ENCODE peak calls at places on chromosomes 13 and 19, in four cellular contexts. K is A549, Z is K562, I is endothelial cell of umbilical vein. D is an unnamed sample.
A peak's percentile ranks its signal among the peaks of the same experiment; 100 is the strongest.

GRCh38 chr13:110712081-110712848 is 1.2 kb upstream of the ING1 start:
- DNase-seq in K (peak; percentile 79), Z (peak; percentile 81), I (peak; percentile 82), D (peak; percentile 93)

GRCh38 chr13:66348745-66349720 is 881.1 kb downstream of the PCDH9 start:
- DNase-seq in K (peak; percentile 49), Z (no peak), I (peak; percentile 7), D (no peak)

GRCh38 chr13:101916108-101916757 is 463.8 kb downstream of the ITGBL1 start:
- DNase-seq in K (peak; percentile 37), Z (no peak), I (no peak), D (no peak)

GRCh38 chr19:7995756-7996155 is 9.7 kb downstream of the ELAVL1 start:
- DNase-seq in K (no peak), Z (no peak), I (no peak), D (no peak)

GRCh38 chr19:16066611-16067104 is 9.6 kb upstream of the TPM4 start:
- DNase-seq in K (peak; percentile 79), Z (peak; percentile 63), I (peak; percentile 86), D (peak; percentile 82)

GRCh38 chr19:12065100-12065538 is 588 bp downstream of the ZNF844 start:
- DNase-seq in K (no peak), Z (no peak), I (no peak), D (peak; percentile 26)

GRCh38 chr19:38958301-38958700 is 17.2 kb downstream of the FBXO17 start:
- DNase-seq in K (no peak), Z (no peak), I (no peak), D (no peak)

GRCh38 chr13:21674271-21675009 is 3.6 kb downstream of the FGF9 start:
- DNase-seq in K (no peak), Z (peak; percentile 29), I (no peak), D (peak; percentile 45)

GRCh38 chr13:34116651-34117050 is 298.7 kb downstream of the RFC3 start:
- DNase-seq in K (no peak), Z (no peak), I (no peak), D (no peak)

GRCh38 chr19:56823956-56824355 is 16.6 kb downstream of the PEG3 start:
- DNase-seq in K (no peak), Z (no peak), I (no peak), D (no peak)

GRCh38 chr19:2385053-2385721 is 25.1 kb downstream of the TMPRSS9 start:
- DNase-seq in K (peak; percentile 84), Z (peak; percentile 95), I (peak; percentile 18), D (peak; percentile 61)

GRCh38 chr13:112849500-112849899 is 119.5 kb upstream of the MCF2L start:
- DNase-seq in K (no peak), Z (no peak), I (peak; percentile 37), D (no peak)

GRCh38 chr19:46386151-46386550 is 27.2 kb downstream of the CCDC8 start:
- DNase-seq in K (no peak), Z (no peak), I (no peak), D (peak; percentile 4)

GRCh38 chr13:112330479-112331407 is 45.4 kb upstream of the SPACA7 start:
- DNase-seq in K (no peak), Z (no peak), I (no peak), D (no peak)

GRCh38 chr19:50300814-50301606 is 28.2 kb downstream of the KCNC3 start:
- DNase-seq in K (peak; percentile 81), Z (no peak), I (peak; percentile 91), D (peak; percentile 48)

GRCh38 chr13:30367296-30367695 is 55.0 kb upstream of the UBE2L5 start:
- DNase-seq in K (no peak), Z (no peak), I (no peak), D (no peak)

GRCh38 chr13:107374038-107374437 is 806.1 kb upstream of the ARGLU1 start:
- DNase-seq in K (no peak), Z (no peak), I (no peak), D (no peak)

GRCh38 chr19:38375748-38376147 is 1.4 kb downstream of the PSMD8 start:
- DNase-seq in K (no peak), Z (no peak), I (no peak), D (no peak)

GRCh38 chr13:30526612-30527217 is 61.0 kb upstream of the HMGB1 start:
- DNase-seq in K (no peak), Z (no peak), I (no peak), D (no peak)

GRCh38 chr19:34324320-34324719 is 40.7 kb upstream of the GPI start:
- DNase-seq in K (no peak), Z (no peak), I (no peak), D (no peak)

GRCh38 chr13:30916991-30917390 is 10.9 kb downstream of the MEDAG start:
- DNase-seq in K (no peak), Z (no peak), I (no peak), D (no peak)

GRCh38 chr19:30071871-30072270 is 129.8 kb downstream of the URI1 start:
- DNase-seq in K (no peak), Z (no peak), I (no peak), D (no peak)

GRCh38 chr19:984165-984967 is at the start of gene WDR18:
- DNase-seq in K (peak; percentile 88), Z (peak; percentile 94), I (peak; percentile 85), D (peak; percentile 86)
- TF ChIP-seq CTCF in K (no peak), Z (no peak), I (no peak), D (no peak)

GRCh38 chr19:42697884-42698283 is 42.4 kb downstream of the PSG3 start:
- DNase-seq in K (no peak), Z (no peak), I (no peak), D (no peak)

GRCh38 chr19:42695811-42696503 is 44.3 kb downstream of the PSG3 start:
- DNase-seq in K (peak; percentile 26), Z (no peak), I (no peak), D (no peak)

GRCh38 chr19:42693760-42694350 is 46.4 kb downstream of the PSG3 start:
- DNase-seq in K (peak; percentile 85), Z (peak; percentile 19), I (no peak), D (peak; percentile 24)
- TF ChIP-seq MYC in K (no peak), Z (no peak), I (no peak), D (no peak)

GRCh38 chr13:48542581-48543341 is 9.9 kb upstream of the RCBTB2 start:
- DNase-seq in K (no peak), Z (no peak), I (peak; percentile 86), D (peak; percentile 42)
- TF ChIP-seq CTCF in K (no peak), Z (no peak), I (no peak), D (no peak)

DNA sequence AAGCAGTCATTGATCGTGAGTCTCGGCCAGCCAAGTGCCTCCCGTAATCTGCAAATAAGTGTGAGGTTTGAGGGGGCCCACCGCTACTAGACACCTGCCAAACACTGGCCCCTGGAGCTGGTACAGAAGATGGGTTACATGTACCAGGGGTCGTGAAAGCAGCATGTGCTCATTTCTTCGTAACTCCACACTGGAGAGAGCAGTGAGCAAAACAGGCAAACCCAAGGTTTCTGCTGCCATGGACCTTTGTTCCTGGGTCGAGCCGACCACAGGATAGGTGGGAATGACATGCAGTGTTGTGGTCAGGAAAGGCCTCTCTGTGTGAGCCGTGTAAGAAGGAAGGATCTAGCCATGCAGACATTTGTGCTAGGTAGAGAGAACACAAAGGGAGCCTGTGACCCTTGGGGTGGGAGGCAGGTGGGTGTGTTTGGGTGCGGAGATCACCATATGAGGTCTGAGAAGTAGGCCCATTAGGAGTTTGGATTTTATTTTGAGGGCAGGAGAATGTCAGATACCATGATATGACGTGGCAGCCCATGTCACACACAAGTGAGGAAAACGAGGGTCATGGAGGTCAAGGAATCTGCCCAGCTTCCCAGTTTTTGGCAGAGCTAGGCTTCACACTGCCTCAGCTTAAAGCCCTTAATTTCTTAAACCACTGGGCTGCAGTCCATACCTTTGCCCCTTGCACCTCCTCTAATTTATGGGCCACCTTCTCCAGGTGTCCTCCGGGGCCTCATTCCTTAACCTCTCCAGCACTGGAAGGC is 915 bp downstream of the GTF3A start:
- DNase-seq in K (no peak), Z (peak; percentile 14), I (no peak), D (peak; percentile 64)
- TF ChIP-seq MYC in K (no peak), Z (no peak), I (no peak), D (no peak)